ENCODE peak calls at places on chromosomes 2 and 18, in six cellular contexts. One of them, this sample, is unnamed.

GRCh38 chr2:61647044-61647443 is 108.9 kb upstream of the XPO1 start:
- DNase-seq in CD4-positive, alpha-beta T cell: no peak
- DNase-seq in neural progenitor cell: no peak
- DNase-seq in MM.1S: no peak
- DNase-seq in endodermal cell: peak
- DNase-seq in dorsolateral prefrontal cortex: no peak
- DNase-seq in this sample: no peak

GRCh38 chr2:25743132-25743830 is 69.9 kb upstream of the DTNB start:
- DNase-seq in neural progenitor cell: no peak
- DNase-seq in MM.1S: peak
- DNase-seq in dorsolateral prefrontal cortex: no peak
- DNase-seq in CD4-positive, alpha-beta T cell: no peak
- DNase-seq in endodermal cell: no peak
- DNase-seq in this sample: no peak

GRCh38 chr2:1055014-1055595 is 104.5 kb downstream of the SNTG2 start:
- DNase-seq in CD4-positive, alpha-beta T cell: no peak
- DNase-seq in endodermal cell: peak
- DNase-seq in neural progenitor cell: no peak
- DNase-seq in dorsolateral prefrontal cortex: no peak
- DNase-seq in MM.1S: no peak
- DNase-seq in this sample: peak

GRCh38 chr2:199606193-199606780 is 148.5 kb upstream of the SATB2 start:
- DNase-seq in CD4-positive, alpha-beta T cell: no peak
- DNase-seq in MM.1S: no peak
- DNase-seq in endodermal cell: no peak
- DNase-seq in dorsolateral prefrontal cortex: no peak
- DNase-seq in neural progenitor cell: peak
- DNase-seq in this sample: no peak

GRCh38 chr2:188293601-188294482 is 2.2 kb downstream of the GULP1 start:
- DNase-seq in endodermal cell: peak
- DNase-seq in CD4-positive, alpha-beta T cell: no peak
- DNase-seq in dorsolateral prefrontal cortex: peak
- DNase-seq in neural progenitor cell: peak
- DNase-seq in MM.1S: no peak
- DNase-seq in this sample: peak

GRCh38 chr2:178477443-178478099 is 829 bp downstream of the FKBP7 start:
- DNase-seq in endodermal cell: no peak
- DNase-seq in CD4-positive, alpha-beta T cell: no peak
- DNase-seq in neural progenitor cell: no peak
- DNase-seq in dorsolateral prefrontal cortex: no peak
- DNase-seq in MM.1S: no peak
- DNase-seq in this sample: no peak

GRCh38 chr18:9321709-9322108 is 12.9 kb upstream of the TWSG1 start:
- DNase-seq in endodermal cell: no peak
- DNase-seq in dorsolateral prefrontal cortex: no peak
- DNase-seq in neural progenitor cell: no peak
- DNase-seq in CD4-positive, alpha-beta T cell: no peak
- DNase-seq in MM.1S: no peak
- DNase-seq in this sample: peak

GRCh38 chr18:11741505-11742145 is 52.6 kb downstream of the GNAL start:
- DNase-seq in CD4-positive, alpha-beta T cell: no peak
- DNase-seq in neural progenitor cell: peak
- DNase-seq in dorsolateral prefrontal cortex: no peak
- DNase-seq in endodermal cell: no peak
- DNase-seq in MM.1S: peak
- DNase-seq in this sample: no peak

GRCh38 chr2:46984034-46984433 is 68.4 kb upstream of the MCFD2 start:
- DNase-seq in dorsolateral prefrontal cortex: no peak
- DNase-seq in neural progenitor cell: no peak
- DNase-seq in CD4-positive, alpha-beta T cell: no peak
- DNase-seq in MM.1S: peak
- DNase-seq in endodermal cell: no peak
- DNase-seq in this sample: no peak

GRCh38 chr2:240955306-240956101 is 42.9 kb upstream of the SNED1 start:
- DNase-seq in CD4-positive, alpha-beta T cell: no peak
- DNase-seq in neural progenitor cell: no peak
- DNase-seq in MM.1S: no peak
- DNase-seq in endodermal cell: peak
- DNase-seq in dorsolateral prefrontal cortex: peak
- DNase-seq in this sample: no peak

GRCh38 chr2:65537651-65538385 is 105.4 kb upstream of the SPRED2 start:
- DNase-seq in dorsolateral prefrontal cortex: no peak
- DNase-seq in CD4-positive, alpha-beta T cell: no peak
- DNase-seq in MM.1S: no peak
- DNase-seq in neural progenitor cell: no peak
- DNase-seq in endodermal cell: no peak
- DNase-seq in this sample: no peak

GRCh38 chr2:236663267-236663666 is 93.6 kb downstream of the ACKR3 start:
- DNase-seq in dorsolateral prefrontal cortex: no peak
- DNase-seq in CD4-positive, alpha-beta T cell: no peak
- DNase-seq in neural progenitor cell: no peak
- DNase-seq in MM.1S: no peak
- DNase-seq in endodermal cell: no peak
- DNase-seq in this sample: peak

GRCh38 chr2:118197011-118197695 is 108.9 kb downstream of the INSIG2 start:
- DNase-seq in CD4-positive, alpha-beta T cell: no peak
- DNase-seq in neural progenitor cell: no peak
- DNase-seq in endodermal cell: peak
- DNase-seq in dorsolateral prefrontal cortex: no peak
- DNase-seq in MM.1S: peak
- DNase-seq in this sample: no peak

GRCh38 chr2:171882095-171882769 is 11.8 kb downstream of the SLC25A12 start:
- DNase-seq in endodermal cell: no peak
- DNase-seq in MM.1S: peak
- DNase-seq in neural progenitor cell: no peak
- DNase-seq in CD4-positive, alpha-beta T cell: no peak
- DNase-seq in dorsolateral prefrontal cortex: no peak
- DNase-seq in this sample: no peak

GRCh38 chr2:171879865-171880264 is 14.2 kb downstream of the SLC25A12 start:
- DNase-seq in dorsolateral prefrontal cortex: no peak
- DNase-seq in endodermal cell: no peak
- DNase-seq in CD4-positive, alpha-beta T cell: no peak
- DNase-seq in MM.1S: no peak
- DNase-seq in neural progenitor cell: no peak
- DNase-seq in this sample: no peak

GRCh38 chr2:171878481-171878993 is 15.5 kb downstream of the SLC25A12 start:
- DNase-seq in dorsolateral prefrontal cortex: no peak
- DNase-seq in CD4-positive, alpha-beta T cell: no peak
- DNase-seq in MM.1S: no peak
- DNase-seq in neural progenitor cell: no peak
- DNase-seq in endodermal cell: no peak
- DNase-seq in this sample: peak

GRCh38 chr2:171880774-171881173 is 13.3 kb downstream of the SLC25A12 start:
- DNase-seq in dorsolateral prefrontal cortex: no peak
- DNase-seq in MM.1S: no peak
- DNase-seq in CD4-positive, alpha-beta T cell: no peak
- DNase-seq in endodermal cell: no peak
- DNase-seq in neural progenitor cell: no peak
- DNase-seq in this sample: no peak

GRCh38 chr2:171883275-171883893 is 10.7 kb downstream of the SLC25A12 start:
- DNase-seq in MM.1S: no peak
- DNase-seq in endodermal cell: no peak
- DNase-seq in CD4-positive, alpha-beta T cell: no peak
- DNase-seq in neural progenitor cell: no peak
- DNase-seq in dorsolateral prefrontal cortex: no peak
- DNase-seq in this sample: no peak
- H3K27ac ChIP-seq in MM.1S: no peak
- H3K27ac ChIP-seq in endodermal cell: no peak
- H3K27ac ChIP-seq in CD4-positive, alpha-beta T cell: no peak
- H3K27ac ChIP-seq in neural progenitor cell: no peak
- H3K27ac ChIP-seq in dorsolateral prefrontal cortex: no peak
- H3K27ac ChIP-seq in this sample: no peak

GRCh38 chr18:45441110-45441842 is 174.0 kb upstream of the SLC14A2 start:
- DNase-seq in dorsolateral prefrontal cortex: no peak
- DNase-seq in MM.1S: no peak
- DNase-seq in neural progenitor cell: no peak
- DNase-seq in endodermal cell: no peak
- DNase-seq in CD4-positive, alpha-beta T cell: no peak
- DNase-seq in this sample: no peak
- TF ChIP-seq CTCF in dorsolateral prefrontal cortex: peak
- TF ChIP-seq CTCF in MM.1S: peak
- TF ChIP-seq CTCF in neural progenitor cell: peak
- TF ChIP-seq CTCF in endodermal cell: peak
- TF ChIP-seq CTCF in CD4-positive, alpha-beta T cell: no peak
- TF ChIP-seq CTCF in this sample: peak

DNA sequence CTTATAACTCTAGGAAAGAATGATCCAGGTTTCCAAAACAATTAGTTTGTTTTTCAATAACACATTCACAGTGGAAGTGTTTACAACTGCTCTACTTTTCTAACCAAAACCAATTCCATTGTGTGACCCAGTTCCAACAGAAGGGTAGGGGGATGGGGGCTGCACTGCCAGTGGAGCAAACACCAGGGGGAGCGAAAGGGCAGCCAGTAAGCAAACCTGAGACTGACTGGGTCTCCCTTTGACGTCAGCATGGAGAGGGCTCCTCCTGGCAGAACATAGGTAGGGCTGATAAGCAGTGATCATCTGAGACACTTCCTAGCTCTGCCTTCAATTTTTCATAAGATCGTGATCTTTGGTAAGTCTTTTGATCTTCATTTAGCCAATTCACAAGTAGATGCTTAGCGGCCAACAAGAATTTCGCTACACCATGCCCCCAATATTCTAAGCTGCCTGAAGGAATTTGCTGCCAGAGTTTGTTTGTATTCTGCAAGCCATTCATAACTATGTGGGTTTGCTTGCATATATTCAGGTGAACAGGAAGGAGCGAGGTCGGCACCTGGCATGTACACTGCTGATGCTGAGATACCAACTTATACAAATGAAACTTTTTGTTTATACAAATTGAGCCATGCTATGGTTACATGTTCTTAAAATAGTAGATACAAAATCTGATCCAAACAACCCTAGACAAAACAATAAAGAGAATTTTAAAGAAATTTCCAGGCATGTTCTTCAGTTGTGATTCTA is 45.9 kb downstream of the ST6GAL2 start:
- DNase-seq in CD4-positive, alpha-beta T cell: no peak
- DNase-seq in MM.1S: peak
- DNase-seq in dorsolateral prefrontal cortex: no peak
- DNase-seq in endodermal cell: peak
- DNase-seq in neural progenitor cell: peak
- DNase-seq in this sample: peak
- H3K27ac ChIP-seq in CD4-positive, alpha-beta T cell: no peak
- H3K27ac ChIP-seq in MM.1S: peak
- H3K27ac ChIP-seq in dorsolateral prefrontal cortex: no peak
- H3K27ac ChIP-seq in endodermal cell: no peak
- H3K27ac ChIP-seq in neural progenitor cell: no peak
- H3K27ac ChIP-seq in this sample: no peak

DNA sequence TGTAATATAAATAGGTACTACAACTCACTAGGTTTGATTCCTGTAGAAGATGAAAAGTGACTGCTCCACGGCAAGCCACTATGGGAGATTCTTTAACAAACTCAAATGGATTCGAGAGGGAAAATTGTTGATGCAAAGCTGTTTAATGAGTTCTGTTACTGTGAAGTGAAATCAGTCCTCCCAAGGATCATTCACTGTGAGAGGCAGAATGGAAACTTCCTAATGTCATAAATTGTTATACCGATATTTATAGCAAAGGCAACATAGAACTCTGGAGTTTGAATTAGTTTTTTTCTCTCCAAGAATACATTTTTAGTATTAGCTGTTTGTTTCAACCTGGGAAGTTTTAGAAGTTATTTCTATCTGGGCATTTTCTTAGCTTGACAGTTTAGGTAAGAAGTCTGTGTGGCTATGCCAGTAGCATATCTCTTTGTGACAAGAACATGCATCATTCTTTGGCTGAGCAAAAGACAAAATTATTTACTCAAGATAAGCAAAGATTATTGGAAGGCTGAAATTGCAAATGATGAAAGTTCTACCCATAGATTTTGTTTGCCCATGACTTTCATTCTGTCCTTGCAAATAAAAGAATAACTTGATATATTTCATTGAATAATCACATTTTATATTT is 979.7 kb downstream of the DPP10 start:
- DNase-seq in CD4-positive, alpha-beta T cell: no peak
- DNase-seq in endodermal cell: no peak
- DNase-seq in MM.1S: no peak
- DNase-seq in dorsolateral prefrontal cortex: no peak
- DNase-seq in neural progenitor cell: no peak
- DNase-seq in this sample: no peak
- TF ChIP-seq CTCF in CD4-positive, alpha-beta T cell: no peak
- TF ChIP-seq CTCF in endodermal cell: no peak
- TF ChIP-seq CTCF in MM.1S: no peak
- TF ChIP-seq CTCF in dorsolateral prefrontal cortex: no peak
- TF ChIP-seq CTCF in neural progenitor cell: no peak
- TF ChIP-seq CTCF in this sample: no peak

GRCh38 chr18:48673456-48674197 is 134.8 kb downstream of the CTIF start:
- DNase-seq in neural progenitor cell: no peak
- DNase-seq in MM.1S: no peak
- DNase-seq in endodermal cell: no peak
- DNase-seq in dorsolateral prefrontal cortex: peak
- DNase-seq in CD4-positive, alpha-beta T cell: no peak
- DNase-seq in this sample: no peak

GRCh38 chr18:48670751-48671560 is 132.1 kb downstream of the CTIF start:
- DNase-seq in neural progenitor cell: no peak
- DNase-seq in dorsolateral prefrontal cortex: peak
- DNase-seq in MM.1S: no peak
- DNase-seq in endodermal cell: no peak
- DNase-seq in CD4-positive, alpha-beta T cell: no peak
- DNase-seq in this sample: no peak

GRCh38 chr18:48674198-48674721 is 135.4 kb downstream of the CTIF start:
- DNase-seq in dorsolateral prefrontal cortex: peak
- DNase-seq in endodermal cell: no peak
- DNase-seq in MM.1S: no peak
- DNase-seq in neural progenitor cell: no peak
- DNase-seq in CD4-positive, alpha-beta T cell: no peak
- DNase-seq in this sample: no peak

GRCh38 chr18:48671561-48671945 is 132.7 kb downstream of the CTIF start:
- DNase-seq in CD4-positive, alpha-beta T cell: no peak
- DNase-seq in dorsolateral prefrontal cortex: no peak
- DNase-seq in neural progenitor cell: no peak
- DNase-seq in MM.1S: no peak
- DNase-seq in endodermal cell: no peak
- DNase-seq in this sample: no peak

GRCh38 chr18:48672671-48673340 is 134.0 kb downstream of the CTIF start:
- DNase-seq in CD4-positive, alpha-beta T cell: no peak
- DNase-seq in dorsolateral prefrontal cortex: peak
- DNase-seq in neural progenitor cell: no peak
- DNase-seq in endodermal cell: no peak
- DNase-seq in MM.1S: no peak
- DNase-seq in this sample: no peak
- H3K27ac ChIP-seq in CD4-positive, alpha-beta T cell: no peak
- H3K27ac ChIP-seq in dorsolateral prefrontal cortex: no peak
- H3K27ac ChIP-seq in neural progenitor cell: no peak
- H3K27ac ChIP-seq in endodermal cell: no peak
- H3K27ac ChIP-seq in MM.1S: no peak
- H3K27ac ChIP-seq in this sample: no peak

DNA sequence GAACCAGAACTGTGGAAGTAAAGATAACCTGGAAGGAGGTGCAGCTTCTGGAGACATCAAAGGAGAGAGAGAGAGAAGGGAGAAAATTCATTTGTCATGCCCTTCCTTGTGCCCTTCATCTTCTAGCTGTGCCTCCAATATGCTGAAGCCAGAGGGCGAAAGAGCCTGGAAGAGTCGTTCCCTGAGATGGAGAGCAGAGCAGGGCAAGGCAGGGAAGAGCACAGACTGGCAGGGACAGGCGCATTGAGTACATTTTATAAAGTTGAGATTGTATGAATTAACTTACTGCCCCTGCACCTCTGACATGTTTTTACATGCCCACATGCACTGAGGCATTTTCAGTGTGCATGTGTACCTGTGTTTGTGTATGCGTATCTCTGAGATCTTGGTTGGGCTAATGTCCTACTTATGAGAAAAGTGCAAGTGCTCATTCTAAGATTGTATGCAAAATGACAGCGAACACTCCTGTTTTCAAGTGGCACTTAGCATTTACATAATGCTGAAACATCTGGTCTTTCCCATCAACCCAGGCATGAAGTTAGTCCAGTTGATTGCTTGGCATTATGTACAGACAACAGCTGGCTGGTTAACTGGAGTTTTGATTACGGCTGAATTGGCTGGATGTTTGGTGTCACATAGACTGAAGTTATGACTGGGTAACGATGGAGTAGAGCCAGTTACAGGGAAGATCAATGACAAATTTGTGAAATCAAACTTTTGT is 23.7 kb upstream of the MMADHC start:
- DNase-seq in dorsolateral prefrontal cortex: no peak
- DNase-seq in MM.1S: no peak
- DNase-seq in neural progenitor cell: peak
- DNase-seq in CD4-positive, alpha-beta T cell: no peak
- DNase-seq in endodermal cell: peak
- DNase-seq in this sample: peak
- TF ChIP-seq CTCF in dorsolateral prefrontal cortex: no peak
- TF ChIP-seq CTCF in MM.1S: no peak
- TF ChIP-seq CTCF in neural progenitor cell: peak
- TF ChIP-seq CTCF in CD4-positive, alpha-beta T cell: no peak
- TF ChIP-seq CTCF in endodermal cell: peak
- TF ChIP-seq CTCF in this sample: peak